ENCODE peak calls at places on chromosomes 12 and 14, in nine cellular contexts. U is T-cell, Q is NCI-H1417, J is T follicular helper cell, Z is cardiac muscle cell, X is upper lobe of right lung, A is transverse colon, C is choroid plexus epithelial cell, O is AG20443. P is an unnamed sample.
A peak's percentile ranks its signal among the peaks of the same experiment; 100 is the strongest.

GRCh38 chr12:47867496-47867941 is 37.3 kb downstream of the VDR start:
- DNase-seq in U (no peak), Q (no peak), J (no peak), Z (peak; percentile 89), X (no peak), A (no peak), C (peak; percentile 90), O (peak; percentile 89), P (no peak)

GRCh38 chr14:92532490-92533163 is 19.0 kb downstream of the RIN3 start:
- DNase-seq in U (no peak), Q (no peak), J (no peak), Z (no peak), X (peak; percentile 49), A (no peak), C (no peak), O (no peak), P (peak; percentile 66)

GRCh38 chr12:48013287-48013686 is 9.0 kb upstream of the COL2A1 start:
- DNase-seq in U (no peak), Q (no peak), J (no peak), Z (no peak), X (no peak), A (no peak), C (no peak), O (no peak), P (no peak)

GRCh38 chr14:95226801-95227200 is 69.5 kb upstream of the DICER1 start:
- DNase-seq in U (no peak), Q (no peak), J (no peak), Z (no peak), X (no peak), A (no peak), C (no peak), O (no peak), P (no peak)

GRCh38 chr14:96243785-96244184 is 12.2 kb upstream of the BDKRB1 start:
- DNase-seq in U (no peak), Q (no peak), J (no peak), Z (no peak), X (peak; percentile 17), A (no peak), C (no peak), O (no peak), P (no peak)

GRCh38 chr12:85711735-85712390 is 124.3 kb downstream of the RASSF9 start:
- DNase-seq in U (no peak), Q (no peak), J (no peak), Z (no peak), X (no peak), A (no peak), C (no peak), O (peak; percentile 20), P (no peak)

GRCh38 chr12:51752490-51752889 is 96.0 kb downstream of the FIGNL2 start:
- DNase-seq in U (no peak), Q (no peak), J (no peak), Z (peak; percentile 91), X (no peak), A (peak; percentile 27), C (peak; percentile 68), O (peak; percentile 96), P (peak; percentile 85)

GRCh38 chr14:64636208-64636979 is 67.8 kb upstream of the PLEKHG3 start:
- DNase-seq in U (peak; percentile 53), Q (peak; percentile 66), J (peak; percentile 50), Z (peak; percentile 77), X (peak; percentile 80), A (peak; percentile 85), C (peak; percentile 73), O (peak; percentile 82), P (peak; percentile 67)

GRCh38 chr14:32896979-32897723 is 41.5 kb upstream of the NPAS3 start:
- DNase-seq in U (no peak), Q (no peak), J (no peak), Z (peak; percentile 23), X (no peak), A (no peak), C (peak; percentile 57), O (peak; percentile 20), P (peak; percentile 7)

GRCh38 chr12:109999983-110000505 is 814 bp downstream of the ANKRD13A start:
- DNase-seq in U (no peak), Q (peak; percentile 40), J (no peak), Z (peak; percentile 56), X (no peak), A (peak; percentile 37), C (peak; percentile 49), O (peak; percentile 43), P (peak; percentile 30)

GRCh38 chr12:100955139-100955538 is 160.6 kb downstream of the ANO4 start:
- DNase-seq in U (no peak), Q (no peak), J (no peak), Z (peak; percentile 72), X (no peak), A (no peak), C (peak; percentile 79), O (peak; percentile 19), P (no peak)

GRCh38 chr12:10182662-10183061 is 3.8 kb downstream of the TMEM52B start:
- DNase-seq in U (no peak), Q (no peak), J (no peak), Z (peak; percentile 66), X (no peak), A (no peak), C (peak; percentile 89), O (peak; percentile 69), P (no peak)

GRCh38 chr14:95321693-95322455 is 2.2 kb upstream of the CLMN start:
- DNase-seq in U (no peak), Q (no peak), J (no peak), Z (no peak), X (no peak), A (no peak), C (no peak), O (no peak), P (no peak)